ENCODE peak calls at places on chromosomes 16 and 17, in five cellular contexts. Y is HepG2, A is heart left ventricle, R is ovary, P is colonic mucosa. T is an unnamed sample.

GRCh38 chr16:88406096-88407041 is 23.6 kb downstream of the ZNF469 start:
- DNase-seq in Y (peak; percentile 16), A (no peak), R (no peak), P (no peak), T (no peak)

GRCh38 chr17:63381101-63381729 is 64.9 kb downstream of the CYB561 start:
- DNase-seq in Y (no peak), A (no peak), R (no peak), P (no peak), T (peak; percentile 41)

GRCh38 chr17:21674242-21674731 is 18.0 kb upstream of the KCNJ18 start:
- DNase-seq in Y (no peak), A (no peak), R (no peak), P (no peak), T (no peak)

GRCh38 chr16:2088759-2089358 is 41.1 kb downstream of the TSC2 start:
- DNase-seq in Y (no peak), A (no peak), R (no peak), P (no peak), T (peak; percentile 3)

GRCh38 chr17:3903881-3904286 is 11.0 kb upstream of the CAMKK1 start:
- DNase-seq in Y (no peak), A (no peak), R (no peak), P (no peak), T (no peak)

GRCh38 chr16:89449726-89450335 is 40.5 kb downstream of the ANKRD11 start:
- DNase-seq in Y (no peak), A (no peak), R (no peak), P (no peak), T (no peak)

GRCh38 chr16:17293813-17294558 is 176.8 kb downstream of the XYLT1 start:
- DNase-seq in Y (no peak), A (no peak), R (no peak), P (no peak), T (no peak)

GRCh38 chr16:71441348-71441781 is 489 bp downstream of the TLE7 start:
- DNase-seq in Y (no peak), A (no peak), R (no peak), P (no peak), T (no peak)

GRCh38 chr17:36124879-36125824 is 21.5 kb downstream of the CCL4 start:
- DNase-seq in Y (no peak), A (no peak), R (no peak), P (no peak), T (peak; percentile 65)

GRCh38 chr16:57834936-57835335 is 32.6 kb upstream of the KIFC3 start:
- DNase-seq in Y (no peak), A (no peak), R (no peak), P (no peak), T (no peak)

GRCh38 chr16:22888791-22889190 is 74.8 kb downstream of the HS3ST2 start:
- DNase-seq in Y (no peak), A (no peak), R (no peak), P (no peak), T (no peak)

GRCh38 chr16:79600636-79601091 is at the start of gene MAF:
- DNase-seq in Y (peak; percentile 58), A (peak; percentile 94), R (peak; percentile 88), P (peak; percentile 96), T (peak; percentile 98)

GRCh38 chr17:33653389-33653788 is 360.3 kb upstream of the ASIC2 start:
- DNase-seq in Y (no peak), A (no peak), R (no peak), P (no peak), T (no peak)

GRCh38 chr16:56349711-56350161 is 75.6 kb downstream of the AMFR start:
- DNase-seq in Y (no peak), A (peak; percentile 9), R (no peak), P (no peak), T (no peak)

GRCh38 chr17:17831208-17832039 is 5.4 kb downstream of the SREBF1 start:
- DNase-seq in Y (no peak), A (no peak), R (no peak), P (no peak), T (no peak)

GRCh38 chr16:2082171-2082982 is 34.6 kb downstream of the TSC2 start:
- DNase-seq in Y (no peak), A (no peak), R (peak; percentile 78), P (peak; percentile 70), T (no peak)

GRCh38 chr16:81530296-81530721 is 85.7 kb downstream of the CMIP start:
- DNase-seq in Y (no peak), A (no peak), R (no peak), P (no peak), T (no peak)

GRCh38 chr17:73323622-73324455 is 12.0 kb upstream of the CDC42EP4 start:
- DNase-seq in Y (no peak), A (no peak), R (no peak), P (no peak), T (peak; percentile 78)

GRCh38 chr17:81519284-81520020 is 6.9 kb upstream of the ACTG1 start:
- DNase-seq in Y (no peak), A (peak; percentile 75), R (no peak), P (peak; percentile 82), T (peak; percentile 93)

GRCh38 chr16:21650517-21650916 is 1.9 kb downstream of the IGSF6 start:
- DNase-seq in Y (no peak), A (no peak), R (no peak), P (no peak), T (no peak)

GRCh38 chr16:85755929-85756768 is 5.3 kb upstream of the C16orf74 start:
- DNase-seq in Y (no peak), A (no peak), R (no peak), P (no peak), T (no peak)

GRCh38 chr17:60147553-60148241 is 2.1 kb upstream of the CA4 start:
- DNase-seq in Y (no peak), A (peak; percentile 55), R (no peak), P (peak; percentile 71), T (no peak)

GRCh38 chr17:79188048-79188447 is 113.4 kb downstream of the ENGASE start:
- DNase-seq in Y (no peak), A (no peak), R (no peak), P (no peak), T (peak; percentile 40)

GRCh38 chr17:82232876-82233785 is 4.3 kb downstream of the SLC16A3 start:
- DNase-seq in Y (no peak), A (peak; percentile 62), R (peak; percentile 40), P (no peak), T (no peak)

GRCh38 chr16:19472487-19472886 is 49.4 kb downstream of the GDE1 start:
- DNase-seq in Y (no peak), A (no peak), R (no peak), P (no peak), T (no peak)

GRCh38 chr17:44307387-44308186 is 814 bp upstream of the RUNDC3A start:
- DNase-seq in Y (no peak), A (no peak), R (peak; percentile 71), P (no peak), T (peak; percentile 79)

GRCh38 chr17:77478899-77479298 is 338.1 kb downstream of the SEC14L1 start:
- DNase-seq in Y (no peak), A (no peak), R (no peak), P (no peak), T (no peak)

GRCh38 chr17:1730004-1730344 is 5.5 kb downstream of the WDR81 start:
- DNase-seq in Y (no peak), A (no peak), R (no peak), P (no peak), T (no peak)
- H3K27ac ChIP-seq in Y (no peak overlapping the region), A (peak overlapping the region; percentile 26), R (peak overlapping the region; percentile 97), P (peak overlapping the region; percentile 55), T (peak overlapping the region; percentile 37)

DNA sequence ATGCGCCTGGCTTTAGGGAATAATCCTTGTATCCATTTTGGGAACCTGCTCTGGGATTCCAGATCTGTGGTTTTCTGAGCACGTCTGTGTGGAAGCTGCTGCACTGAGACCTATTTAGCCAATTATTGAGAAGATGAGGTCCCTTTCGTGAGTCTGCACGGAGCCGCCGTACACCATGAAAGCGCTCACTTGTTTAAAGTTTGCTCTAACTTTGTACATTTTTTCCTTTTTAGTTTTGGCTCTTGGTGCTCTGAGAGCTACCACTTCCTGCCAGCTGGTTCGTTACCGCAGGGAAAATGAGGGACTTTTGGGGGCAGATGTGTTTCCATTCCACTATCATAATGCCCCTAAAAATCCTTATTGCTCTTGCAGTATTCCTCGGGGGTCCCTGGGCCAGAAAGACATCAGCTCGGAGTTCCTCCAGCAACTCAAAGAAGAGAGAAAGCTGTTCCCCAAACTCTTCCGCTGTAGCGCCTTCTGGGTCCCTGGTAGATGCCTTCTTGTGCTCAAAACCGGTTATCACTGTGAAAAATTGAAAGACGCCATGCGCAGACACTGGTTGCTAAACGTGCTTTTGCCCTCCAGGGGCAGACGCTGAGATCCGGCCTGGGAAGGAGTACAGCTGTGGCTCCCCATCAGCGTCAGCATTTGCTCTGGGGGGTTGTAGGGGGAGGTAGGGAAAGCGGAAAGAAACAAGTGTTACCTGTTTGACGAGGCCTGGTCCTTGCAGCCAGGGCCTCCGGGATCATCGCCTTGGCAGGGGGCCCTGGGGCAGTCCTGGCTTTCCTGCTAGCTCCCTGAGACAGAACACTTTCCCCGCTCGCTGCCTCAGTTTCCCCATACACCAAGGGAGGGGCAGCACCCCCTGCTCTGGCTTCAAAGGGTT is 238.1 kb downstream of the MRTFB start:
- DNase-seq in Y (no peak), A (peak; percentile 38), R (no peak), P (no peak), T (peak; percentile 53)
- TF ChIP-seq CTCF in Y (no peak), A (no peak), R (no peak), P (no peak), T (no peak)

GRCh38 chr16:78289368-78289767 is 189.9 kb downstream of the WWOX start:
- DNase-seq in Y (no peak), A (no peak), R (no peak), P (no peak), T (no peak)

GRCh38 chr16:78289844-78290277 is 190.4 kb downstream of the WWOX start:
- DNase-seq in Y (no peak), A (no peak), R (no peak), P (no peak), T (no peak)

GRCh38 chr16:78292726-78293380 is 193.4 kb downstream of the WWOX start:
- DNase-seq in Y (peak; percentile 63), A (no peak), R (no peak), P (peak; percentile 27), T (peak; percentile 37)

GRCh38 chr16:78290498-78291271 is 191.2 kb downstream of the WWOX start:
- DNase-seq in Y (no peak), A (no peak), R (no peak), P (no peak), T (no peak)

GRCh38 chr16:78291642-78292041 is 192.2 kb downstream of the WWOX start:
- DNase-seq in Y (no peak), A (no peak), R (peak; percentile 26), P (peak; percentile 35), T (no peak)
- H3K4me1 ChIP-seq in Y (peaks cover 69% of the 10 kb centered on the region), A (no peaks in the 10 kb centered on the region), R (peaks cover 3% of the 10 kb centered on the region), P (no peaks in the 10 kb centered on the region), T (peaks cover 9% of the 10 kb centered on the region)

GRCh38 chr16:30808163-30808562 is 21.2 kb upstream of the ZNF629 start:
- DNase-seq in Y (no peak), A (no peak), R (no peak), P (no peak), T (no peak)

GRCh38 chr16:30805370-30806169 is 18.6 kb upstream of the ZNF629 start:
- DNase-seq in Y (peak; percentile 78), A (peak; percentile 95), R (peak; percentile 91), P (peak; percentile 86), T (peak; percentile 93)

GRCh38 chr16:30802971-30803370 is 16.0 kb upstream of the ZNF629 start:
- DNase-seq in Y (no peak), A (no peak), R (no peak), P (no peak), T (no peak)

DNA sequence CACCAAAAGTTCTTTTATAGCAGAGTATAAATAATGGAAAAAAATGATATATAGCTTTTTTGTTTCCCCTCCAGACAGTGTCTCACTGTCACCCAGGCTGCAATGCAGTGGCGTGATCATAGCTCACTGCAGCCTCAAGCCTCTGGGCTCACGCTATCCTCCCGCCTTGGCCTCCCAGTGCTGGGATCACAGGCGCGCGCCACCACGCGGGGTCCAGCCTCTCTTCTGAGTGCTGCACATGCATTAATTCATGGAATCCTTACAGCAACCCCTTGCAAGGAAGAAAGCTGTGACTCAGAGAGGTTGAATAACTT is 18.0 kb upstream of the ZNF629 start:
- DNase-seq in Y (no peak), A (no peak), R (no peak), P (peak; percentile 41), T (no peak)
- H3K27ac ChIP-seq in Y (peak overlapping the region; percentile 92), A (no peak overlapping the region), R (no peak overlapping the region), P (peak overlapping the region; percentile 81), T (peak overlapping the region; percentile 96)